ENCODE peak calls at places on chromosomes 11 and 22, in six cellular contexts. Q is A549, M is IMR-90, V is K562, S is SK-N-SH, H is HepG2. J is an unnamed sample.

GRCh38 chr11:9120659-9121350 is 29.4 kb upstream of the SCUBE2 start:
- DNase-seq in Q (peak; percentile 39), M (no peak), V (peak; percentile 60), S (peak; percentile 34), H (no peak), J (no peak)

GRCh38 chr11:61776561-61777075 is 15.8 kb downstream of the TMEM258 start:
- DNase-seq in Q (peak; percentile 94), M (peak; percentile 68), V (peak; percentile 90), S (peak; percentile 90), H (peak; percentile 59), J (no peak)

GRCh38 chr11:41201156-41201555 is 258.3 kb downstream of the LRRC4C start:
- DNase-seq in Q (no peak), M (peak; percentile 0), V (peak; percentile 5), S (peak; percentile 16), H (peak; percentile 21), J (no peak)

GRCh38 chr11:17296852-17297559 is 20.5 kb downstream of the NUCB2 start:
- DNase-seq in Q (no peak), M (peak; percentile 34), V (no peak), S (no peak), H (no peak), J (no peak)

GRCh38 chr11:94740975-94741707 is 27.0 kb upstream of the AMOTL1 start:
- DNase-seq in Q (peak; percentile 84), M (peak; percentile 69), V (peak; percentile 62), S (peak; percentile 82), H (peak; percentile 41), J (no peak)

GRCh38 chr11:8930456-8931175 is 2.1 kb downstream of the C11orf16 start:
- DNase-seq in Q (no peak), M (no peak), V (no peak), S (no peak), H (no peak), J (no peak)

GRCh38 chr11:35919244-35919643 is 24.6 kb upstream of the LDLRAD3 start:
- DNase-seq in Q (no peak), M (peak; percentile 12), V (no peak), S (no peak), H (no peak), J (no peak)

GRCh38 chr22:41382098-41382578 is 396 bp downstream of the TEF start:
- DNase-seq in Q (peak; percentile 53), M (no peak), V (peak; percentile 84), S (peak; percentile 87), H (no peak), J (no peak)

GRCh38 chr11:12278766-12279671 is 98.4 kb upstream of the PARVA start:
- DNase-seq in Q (no peak), M (no peak), V (no peak), S (no peak), H (peak; percentile 67), J (no peak)

GRCh38 chr11:10657308-10658271 is 36.0 kb downstream of the IRAG1 start:
- DNase-seq in Q (no peak), M (peak; percentile 82), V (peak; percentile 51), S (no peak), H (no peak), J (peak; percentile 57)

GRCh38 chr11:106276859-106277436 is 199.5 kb downstream of the AASDHPPT start:
- DNase-seq in Q (no peak), M (peak; percentile 4), V (no peak), S (peak; percentile 4), H (no peak), J (no peak)

GRCh38 chr22:22944268-22944985 is 56.8 kb downstream of the IGLL5 start:
- DNase-seq in Q (no peak), M (no peak), V (peak; percentile 52), S (no peak), H (no peak), J (no peak)

GRCh38 chr11:113952588-113952987 is 22.3 kb upstream of the HTR3A start:
- DNase-seq in Q (no peak), M (no peak), V (no peak), S (no peak), H (no peak), J (no peak)

GRCh38 chr22:29755889-29756288 is 10.9 kb downstream of the ZMAT5 start:
- DNase-seq in Q (no peak), M (no peak), V (no peak), S (no peak), H (no peak), J (no peak)

GRCh38 chr11:78646564-78647185 is 72.0 kb upstream of the NARS2 start:
- DNase-seq in Q (peak; percentile 54), M (peak; percentile 49), V (peak; percentile 64), S (peak; percentile 54), H (peak; percentile 59), J (no peak)

GRCh38 chr11:47527186-47527585 is 25.7 kb downstream of the CELF1 start:
- DNase-seq in Q (no peak), M (no peak), V (no peak), S (no peak), H (no peak), J (no peak)

GRCh38 chr22:28801845-28802594 is 1.7 kb upstream of the XBP1 start:
- DNase-seq in Q (no peak), M (no peak), V (peak; percentile 63), S (no peak), H (peak; percentile 87), J (no peak)

GRCh38 chr11:10601722-10602281 is 33.3 kb upstream of the LYVE1 start:
- DNase-seq in Q (no peak), M (no peak), V (no peak), S (no peak), H (no peak), J (no peak)

GRCh38 chr11:61966673-61967176 is 709 bp downstream of the FTH1 start:
- DNase-seq in Q (no peak), M (no peak), V (peak; percentile 81), S (peak; percentile 45), H (no peak), J (no peak)

GRCh38 chr11:67732045-67732787 is 57.8 kb upstream of the ALDH3B2 start:
- DNase-seq in Q (peak; percentile 63), M (no peak), V (peak; percentile 24), S (peak; percentile 88), H (no peak), J (no peak)

GRCh38 chr11:126197277-126197939 is 14.0 kb downstream of the RPUSD4 start:
- DNase-seq in Q (no peak), M (peak; percentile 90), V (no peak), S (no peak), H (no peak), J (no peak)

GRCh38 chr22:41563051-41563711 is 2.4 kb downstream of the CSDC2 start:
- DNase-seq in Q (peak; percentile 44), M (peak; percentile 85), V (peak; percentile 55), S (no peak), H (peak; percentile 43), J (no peak)

GRCh38 chr11:75508051-75508561 is 17.6 kb downstream of the GDPD5 start:
- DNase-seq in Q (no peak), M (no peak), V (no peak), S (peak; percentile 52), H (no peak), J (peak; percentile 44)

GRCh38 chr11:64971421-64972233 is at the start of gene MAJIN:
- DNase-seq in Q (peak; percentile 69), M (peak; percentile 41), V (peak; percentile 94), S (no peak), H (no peak), J (peak; percentile 51)

GRCh38 chr22:35212020-35212419 is 45.3 kb upstream of the HMGXB4 start:
- DNase-seq in Q (no peak), M (peak; percentile 65), V (peak; percentile 87), S (no peak), H (no peak), J (no peak)

GRCh38 chr11:72958790-72959189 is 144.6 kb downstream of the ATG16L2 start:
- DNase-seq in Q (no peak), M (peak; percentile 47), V (no peak), S (no peak), H (no peak), J (no peak)

GRCh38 chr11:11916981-11917399 is 75.2 kb downstream of the USP47 start:
- DNase-seq in Q (no peak), M (peak; percentile 81), V (no peak), S (no peak), H (peak; percentile 2), J (no peak)

GRCh38 chr22:28808716-28809355 is 8.5 kb upstream of the XBP1 start:
- DNase-seq in Q (no peak), M (no peak), V (no peak), S (no peak), H (peak; percentile 94), J (no peak)

GRCh38 chr11:82405392-82405791 is 328.3 kb downstream of the FAM181B start:
- DNase-seq in Q (no peak), M (no peak), V (no peak), S (no peak), H (no peak), J (no peak)
- TF ChIP-seq SMC3 in Q (no peak), M (no peak), V (no peak), S (no peak), H (no peak), J (no peak)

DNA sequence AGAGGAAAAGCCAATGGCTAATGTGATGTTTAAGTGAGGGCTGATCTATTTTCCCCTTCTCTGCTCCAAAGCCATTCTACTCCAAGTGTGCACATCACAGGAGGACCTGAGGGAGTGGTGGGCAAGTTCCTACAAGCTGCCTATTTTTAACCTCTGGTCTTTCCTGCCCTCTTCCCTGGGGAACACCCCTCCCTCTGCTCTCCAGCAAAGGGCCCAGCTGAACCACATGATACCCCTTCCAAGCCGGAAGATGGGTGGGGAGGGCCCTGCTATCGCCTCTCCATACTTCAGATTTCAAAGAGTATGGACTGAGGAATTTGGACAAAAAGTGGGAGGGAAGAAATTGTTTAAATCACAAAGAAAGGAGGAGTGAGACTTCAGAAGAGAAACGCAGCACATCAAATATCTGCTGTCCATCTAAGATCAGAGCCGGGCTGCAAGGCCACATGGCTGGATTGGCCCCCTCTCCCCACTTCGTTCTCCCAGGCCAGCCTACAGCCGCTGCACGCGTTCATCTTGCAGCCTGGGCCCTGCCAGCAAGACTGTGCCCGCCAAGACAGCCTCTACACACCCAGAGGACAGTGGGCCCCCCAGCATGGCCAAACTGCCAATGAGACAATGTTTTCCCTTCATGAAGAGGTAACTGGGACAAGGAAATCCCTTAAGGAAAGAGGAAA is 77.5 kb downstream of the MICAL3 start:
- DNase-seq in Q (no peak), M (no peak), V (no peak), S (peak; percentile 47), H (no peak), J (no peak)
- TF ChIP-seq SMC3 in Q (no peak), M (no peak), V (no peak), S (no peak), H (no peak), J (no peak)

GRCh38 chr11:1109101-1109917 is 34.6 kb downstream of the MUC2 start:
- DNase-seq in Q (no peak), M (no peak), V (no peak), S (no peak), H (no peak), J (no peak)
- TF ChIP-seq SMC3 in Q (no peak), M (no peak), V (no peak), S (no peak), H (no peak), J (no peak)

GRCh38 chr11:102493524-102493923 is 37.0 kb downstream of the MMP7 start:
- DNase-seq in Q (no peak), M (no peak), V (no peak), S (no peak), H (peak; percentile 33), J (no peak)

GRCh38 chr11:102500829-102501228 is 29.7 kb downstream of the MMP7 start:
- DNase-seq in Q (no peak), M (no peak), V (no peak), S (no peak), H (no peak), J (no peak)

GRCh38 chr11:102495161-102496042 is 35.1 kb downstream of the MMP7 start:
- DNase-seq in Q (peak; percentile 41), M (peak; percentile 88), V (peak; percentile 60), S (peak; percentile 54), H (peak; percentile 86), J (peak; percentile 79)

GRCh38 chr11:102494216-102494615 is 36.3 kb downstream of the MMP7 start:
- DNase-seq in Q (peak; percentile 15), M (peak; percentile 51), V (no peak), S (no peak), H (peak; percentile 94), J (no peak)

GRCh38 chr11:102497061-102497460 is 33.5 kb downstream of the MMP7 start:
- DNase-seq in Q (no peak), M (peak; percentile 77), V (no peak), S (no peak), H (no peak), J (no peak)
- TF ChIP-seq SMC3 in Q (no peak), M (no peak), V (no peak), S (no peak), H (no peak), J (no peak)

J was measured in GM12878.